ENCODE peak calls at places on chromosomes 12 and 14, in four cellular contexts. Y is PC-9, U is ecto neural progenitor cell, V is H4. C is an unnamed sample.

GRCh38 chr14:94054401-94054800 is 26.6 kb downstream of the DDX24 start:
- DNase-seq in U (peak), V (no peak), Y (no peak), C (no peak)

GRCh38 chr12:113981876-113982275 is 15.8 kb upstream of the RBM19 start:
- DNase-seq in V (no peak), U (no peak), Y (no peak), C (no peak)

GRCh38 chr12:53751336-53752191 is at the start of gene CISTR:
- DNase-seq in V (no peak), Y (no peak), U (peak), C (no peak)

GRCh38 chr12:120368789-120369475 is at the start of gene MSI1:
- DNase-seq in Y (peak), V (no peak), U (peak), C (no peak)

GRCh38 chr14:105496831-105497591 is 6.0 kb downstream of the TEDC1 start:
- DNase-seq in V (no peak), U (no peak), Y (no peak), C (no peak)

GRCh38 chr12:105670664-105671063 is 340.2 kb downstream of the C12orf75 start:
- DNase-seq in V (no peak), Y (no peak), U (no peak), C (no peak)

GRCh38 chr12:118237053-118237665 is 101.2 kb downstream of the PEBP1 start:
- DNase-seq in Y (no peak), U (no peak), V (no peak), C (no peak)

GRCh38 chr14:31057701-31058364 is 31.7 kb upstream of the STRN3 start:
- DNase-seq in Y (no peak), U (no peak), V (no peak), C (no peak)

GRCh38 chr14:87133073-87133815 is 859.7 kb downstream of the GALC start:
- DNase-seq in Y (no peak), U (no peak), V (peak), C (peak)

GRCh38 chr12:131471271-131471905 is 239.5 kb upstream of the SFSWAP start:
- DNase-seq in Y (no peak), U (peak), V (no peak), C (no peak)

GRCh38 chr12:52708010-52708409 is 4.7 kb upstream of the KRT77 start:
- DNase-seq in Y (no peak), V (no peak), U (no peak), C (no peak)

GRCh38 chr12:84814664-84815245 is 97.8 kb downstream of the SLC6A15 start:
- DNase-seq in U (no peak), V (peak), Y (no peak), C (no peak)

GRCh38 chr12:132781938-132782337 is 20.3 kb upstream of the ANKLE2 start:
- DNase-seq in U (no peak), Y (no peak), V (no peak), C (no peak)

GRCh38 chr14:92759300-92759678 is 10.9 kb upstream of the LGMN start:
- DNase-seq in U (no peak), V (peak), Y (peak), C (no peak)

GRCh38 chr14:68794130-68794855 is 1.4 kb upstream of the ZFP36L1 start:
- DNase-seq in V (peak), U (peak), Y (peak), C (no peak)

GRCh38 chr14:83556746-83557460 is 1973.0 kb upstream of the FLRT2 start:
- DNase-seq in Y (no peak), V (peak), U (no peak), C (no peak)

GRCh38 chr12:121288941-121289340 is 7.6 kb downstream of the CAMKK2 start:
- DNase-seq in Y (no peak), U (no peak), V (no peak), C (no peak)

GRCh38 chr12:5904969-5905368 is 40.1 kb downstream of the ANO2 start:
- DNase-seq in V (no peak), Y (no peak), U (peak), C (no peak)

GRCh38 chr12:67274186-67274585 is 5.0 kb downstream of the CAND1 start:
- DNase-seq in V (no peak), Y (no peak), U (no peak), C (no peak)

GRCh38 chr12:119868992-119869391 is 8.1 kb downstream of the CIT start:
- DNase-seq in U (no peak), Y (no peak), V (no peak), C (no peak)

GRCh38 chr12:91774471-91774921 is 371.1 kb downstream of the BTG1 start:
- DNase-seq in U (no peak), Y (peak), V (peak), C (peak)

GRCh38 chr14:75543258-75543657 is 21.0 kb downstream of the BATF start:
- DNase-seq in V (no peak), Y (no peak), U (no peak), C (no peak)

GRCh38 chr12:6425588-6426531 is 18.9 kb upstream of the CD27 start:
- DNase-seq in Y (no peak), U (no peak), V (no peak), C (no peak)

GRCh38 chr12:95582230-95583058 is 31.2 kb upstream of the USP44 start:
- DNase-seq in U (no peak), Y (no peak), V (peak), C (no peak)

GRCh38 chr12:52377266-52377665 is 8.2 kb downstream of the KRT84 start:
- DNase-seq in V (no peak), Y (no peak), U (no peak), C (no peak)

GRCh38 chr12:15563683-15564082 is 225.5 kb downstream of the EPS8 start:
- DNase-seq in U (no peak), V (no peak), Y (no peak), C (no peak)

GRCh38 chr12:132108211-132108832 is 35.8 kb downstream of the DDX51 start:
- DNase-seq in V (no peak), U (peak), Y (no peak), C (no peak)

GRCh38 chr12:76957306-76957705 is 78.5 kb upstream of the CSRP2 start:
- DNase-seq in Y (no peak), U (no peak), V (no peak), C (no peak)

GRCh38 chr12:105418232-105418631 is 87.7 kb downstream of the C12orf75 start:
- DNase-seq in V (peak), Y (peak), U (no peak), C (peak)

GRCh38 chr14:93884950-93885349 is 42.2 kb upstream of the FAM181A start:
- DNase-seq in Y (no peak), V (no peak), U (no peak), C (no peak)

GRCh38 chr12:13044859-13045384 is 741 bp downstream of the FAM234B start:
- DNase-seq in V (no peak), U (peak), Y (no peak), C (no peak)

GRCh38 chr14:71231521-71232393 is 324.5 kb downstream of the PCNX1 start:
- DNase-seq in Y (no peak), V (no peak), U (no peak), C (no peak)

GRCh38 chr12:117012189-117012805 is 86.9 kb downstream of the TESC start:
- DNase-seq in V (no peak), Y (no peak), U (no peak), C (no peak)

GRCh38 chr12:24960222-24960855 is 11.4 kb upstream of the BCAT1 start:
- DNase-seq in Y (peak), V (peak), U (peak), C (no peak)

GRCh38 chr12:123532021-123532420 is 1.5 kb downstream of the RILPL1 start:
- DNase-seq in V (no peak), Y (no peak), U (no peak), C (no peak)

GRCh38 chr12:109115404-109115757 is 1.0 kb upstream of the ACACB start:
- DNase-seq in Y (no peak), V (no peak), U (no peak), C (no peak)

GRCh38 chr12:26126340-26127284 is 1.8 kb upstream of the BHLHE41 start:
- DNase-seq in V (peak), Y (peak), U (peak), C (no peak)

GRCh38 chr14:75654127-75654732 is 6.4 kb downstream of the ERG28 start:
- DNase-seq in U (peak), Y (peak), V (peak), C (peak)

C was measured in keratinocyte.